ENCODE peak calls at places on chromosome 15, in seven cellular contexts. I is HFFc6, F is dorsolateral prefrontal cortex, A is ELR, Y is NCI-H1092 treated with DMSO at 0.1 percent for 48 hours, O is mesothelial cell of epicardium, G is cardiac muscle cell. B is an unnamed sample.

GRCh38 chr15:25883860-25884259 is 20.7 kb upstream of the ATP10A start:
- DNase-seq in I (peak), F (no peak), A (peak), Y (no peak), O (no peak), G (no peak), B (no peak)

GRCh38 chr15:61226313-61227250 is 2.5 kb downstream of the RORA start:
- DNase-seq in I (no peak), F (no peak), A (no peak), Y (peak), O (no peak), G (no peak), B (no peak)

GRCh38 chr15:57356636-57357035 is 19.7 kb upstream of the CGNL1 start:
- DNase-seq in I (peak), F (no peak), A (peak), Y (no peak), O (no peak), G (peak), B (no peak)

GRCh38 chr15:25691544-25692430 is 171.3 kb downstream of the ATP10A start:
- DNase-seq in I (peak), F (no peak), A (no peak), Y (peak), O (no peak), G (peak), B (no peak)

GRCh38 chr15:67824900-67825879 is at the start of gene SKOR1:
- DNase-seq in I (no peak), F (no peak), A (peak), Y (no peak), O (no peak), G (peak), B (no peak)

GRCh38 chr15:63331456-63331855 is 50.2 kb downstream of the CA12 start:
- DNase-seq in I (no peak), F (no peak), A (peak), Y (no peak), O (no peak), G (no peak), B (no peak)

GRCh38 chr15:49927462-49927861 is 191.6 kb downstream of the ATP8B4 start:
- DNase-seq in I (peak), F (no peak), A (no peak), Y (no peak), O (no peak), G (no peak), B (no peak)

GRCh38 chr15:42118650-42119531 is 24.5 kb upstream of the PLA2G4D start:
- DNase-seq in I (no peak), F (no peak), A (peak), Y (peak), O (no peak), G (peak), B (no peak)

GRCh38 chr15:56754993-56755392 is 21.7 kb upstream of the ZNF280D start:
- DNase-seq in I (no peak), F (no peak), A (no peak), Y (no peak), O (no peak), G (no peak), B (no peak)